ENCODE peak calls at places on chromosomes 16 and 17, in eight cellular contexts. I is H1, J is tibial nerve, W is HCT116, K is AG04450, P is colonic mucosa, T is psoas muscle, Q is heart right ventricle. Y is an unnamed sample. For H3K9me3, the result is how much of the 10 kb centered on the place peaks cover.

GRCh38 chr16:88327566-88328312 is 55.0 kb upstream of the ZNF469 start:
- DNase-seq in T (peak), K (no peak), J (no peak), W (no peak), I (no peak), Q (no peak), P (no peak), Y (no peak)

GRCh38 chr16:67206129-67206837 is 7.4 kb downstream of the ELMO3 start:
- DNase-seq in P (no peak), Q (no peak), J (no peak), T (no peak), I (no peak), W (no peak), K (no peak), Y (no peak)

GRCh38 chr17:63926164-63926563 is 6.0 kb downstream of the CD79B start:
- DNase-seq in P (no peak), J (no peak), K (no peak), W (no peak), T (no peak), I (no peak), Q (no peak), Y (no peak)

GRCh38 chr17:79836952-79837887 is 2.0 kb downstream of the CBX4 start:
- DNase-seq in W (peak), I (no peak), J (no peak), K (no peak), Q (peak), P (peak), T (peak), Y (peak)

GRCh38 chr16:88403794-88404581 is 21.2 kb downstream of the ZNF469 start:
- DNase-seq in J (no peak), W (no peak), I (no peak), Q (no peak), T (no peak), P (no peak), K (no peak), Y (no peak)

GRCh38 chr17:62637809-62638208 is 10.3 kb downstream of the MRC2 start:
- DNase-seq in I (no peak), P (no peak), W (peak), T (no peak), J (no peak), Q (no peak), K (no peak), Y (no peak)

GRCh38 chr17:14204084-14204483 is 32.6 kb downstream of the CDRT15 start:
- DNase-seq in I (no peak), W (no peak), Q (no peak), P (no peak), T (no peak), J (no peak), K (no peak), Y (no peak)

GRCh38 chr17:58306131-58306951 is 22.3 kb downstream of the TSPOAP1 start:
- DNase-seq in J (no peak), I (no peak), P (no peak), W (no peak), Q (no peak), K (no peak), T (no peak), Y (peak)

GRCh38 chr16:15502041-15502725 is 67.8 kb downstream of the BMERB1 start:
- DNase-seq in J (no peak), P (no peak), I (no peak), K (peak), T (no peak), W (peak), Q (no peak), Y (no peak)

GRCh38 chr17:49422714-49423113 is 8.0 kb upstream of the PHB1 start:
- DNase-seq in I (no peak), Q (no peak), K (no peak), T (no peak), W (no peak), P (no peak), J (no peak), Y (no peak)
- H3K9me3 ChIP-seq in I (under half), Q (under half), K (under half), T (under half), W (under half), P (under half), J (under half), Y (under half)

GRCh38 chr17:36082062-36082461 is 7.9 kb downstream of the CCL3 start:
- DNase-seq in K (no peak), T (no peak), W (no peak), J (no peak), P (no peak), I (no peak), Q (no peak), Y (no peak)
- H3K4me3 ChIP-seq in K (no peak), T (no peak), W (no peak), J (no peak), P (no peak), I (no peak), Q (no peak), Y (no peak)

GRCh38 chr17:13182450-13182849 is 164.6 kb upstream of the ELAC2 start:
- DNase-seq in J (no peak), T (no peak), K (no peak), I (no peak), Q (no peak), P (peak), W (no peak), Y (no peak)
- H3K9me3 ChIP-seq in J (under half), T (under half), K (under half), I (under half), Q (under half), P (under half), W (under half), Y (under half)

GRCh38 chr16:29898786-29899515 is 399 bp downstream of the SEZ6L2 start:
- DNase-seq in I (no peak), T (peak), W (no peak), Q (no peak), J (no peak), P (peak), K (no peak), Y (no peak)
- H3K4me3 ChIP-seq in I (peak), T (no peak), W (peak), Q (peak), J (no peak), P (peak), K (peak), Y (no peak)

DNA sequence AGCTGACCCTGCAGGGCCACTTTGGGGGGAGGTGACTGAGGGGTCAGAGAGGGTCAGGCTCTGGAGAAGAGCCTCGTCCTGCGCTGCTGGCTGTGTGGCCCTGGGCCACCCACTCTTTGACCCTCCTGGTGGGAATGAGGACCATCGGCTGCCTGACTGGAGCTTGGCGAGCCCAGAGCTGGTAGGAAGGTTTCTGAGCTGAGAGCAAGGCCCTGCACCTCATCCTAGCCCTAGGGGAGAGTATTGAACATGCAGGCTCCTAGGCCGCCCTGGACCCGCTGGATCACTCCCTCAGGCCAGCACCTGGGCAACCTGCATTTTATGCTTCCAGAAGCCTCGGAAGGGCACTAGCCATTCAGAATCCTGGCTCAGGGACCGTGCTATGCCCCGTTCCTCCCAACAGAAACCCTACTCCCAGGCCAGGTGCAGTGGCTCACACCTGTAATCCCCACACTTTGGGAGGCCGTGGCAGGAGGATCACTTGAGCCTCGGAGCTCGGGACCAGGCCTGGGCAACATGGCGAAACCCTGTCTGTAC is 14.5 kb downstream of the MAP2K3 start:
- DNase-seq in P (no peak), T (no peak), K (no peak), W (no peak), Q (no peak), I (no peak), J (no peak), Y (no peak)
- H3K9me3 ChIP-seq in P (under half), T (under half), K (half or more), W (under half), Q (under half), I (under half), J (under half), Y (under half)

GRCh38 chr16:89952551-89952950 is 4.0 kb downstream of the DEF8 start:
- DNase-seq in J (no peak), T (no peak), I (no peak), Q (no peak), P (no peak), K (no peak), W (no peak), Y (no peak)

GRCh38 chr16:89951509-89951908 is 3.0 kb downstream of the DEF8 start:
- DNase-seq in K (no peak), T (no peak), W (no peak), I (no peak), J (no peak), P (no peak), Q (no peak), Y (no peak)

GRCh38 chr16:89952049-89952448 is 3.5 kb downstream of the DEF8 start:
- DNase-seq in T (no peak), P (peak), Q (no peak), I (no peak), W (no peak), K (no peak), J (no peak), Y (no peak)

GRCh38 chr16:89949121-89949742 is 677 bp downstream of the DEF8 start:
- DNase-seq in I (no peak), Q (no peak), T (no peak), P (no peak), K (no peak), J (no peak), W (no peak), Y (no peak)

GRCh38 chr16:89949756-89950155 is 1.2 kb downstream of the DEF8 start:
- DNase-seq in Q (no peak), I (no peak), P (no peak), T (no peak), W (no peak), J (no peak), K (no peak), Y (no peak)
- H3K4me3 ChIP-seq in Q (peak), I (peak), P (peak), T (peak), W (peak), J (peak), K (peak), Y (no peak)

GRCh38 chr16:58043571-58044155 is 18.1 kb downstream of the MMP15 start:
- DNase-seq in W (no peak), J (no peak), Q (no peak), P (no peak), T (peak), I (no peak), K (no peak), Y (no peak)

GRCh38 chr16:58041628-58041955 is 16.0 kb downstream of the MMP15 start:
- DNase-seq in T (no peak), K (no peak), J (no peak), W (no peak), P (no peak), Q (no peak), I (no peak), Y (no peak)

GRCh38 chr16:58044266-58045019 is 18.9 kb downstream of the MMP15 start:
- DNase-seq in K (no peak), W (no peak), P (no peak), Q (no peak), T (peak), I (no peak), J (no peak), Y (no peak)

GRCh38 chr16:58042001-58042885 is 16.7 kb downstream of the MMP15 start:
- DNase-seq in Q (no peak), I (no peak), P (no peak), W (no peak), K (no peak), J (no peak), T (no peak), Y (no peak)

GRCh38 chr16:58042886-58043515 is 17.4 kb downstream of the MMP15 start:
- DNase-seq in J (no peak), K (no peak), P (no peak), T (no peak), I (no peak), W (no peak), Q (no peak), Y (no peak)
- H3K9me3 ChIP-seq in J (under half), K (under half), P (under half), T (under half), I (under half), W (under half), Q (under half), Y (under half)

GRCh38 chr16:24646646-24646995 is 82.8 kb upstream of the TNRC6A start:
- DNase-seq in P (no peak), I (no peak), J (no peak), W (no peak), T (no peak), Q (no peak), K (no peak), Y (no peak)

GRCh38 chr16:24653725-24654124 is 75.7 kb upstream of the TNRC6A start:
- DNase-seq in T (no peak), Q (no peak), P (no peak), I (no peak), W (no peak), K (no peak), J (no peak), Y (no peak)

GRCh38 chr16:24652803-24653202 is 76.6 kb upstream of the TNRC6A start:
- DNase-seq in P (no peak), J (no peak), T (no peak), Q (no peak), K (no peak), I (no peak), W (no peak), Y (no peak)

GRCh38 chr16:24652209-24652712 is 77.2 kb upstream of the TNRC6A start:
- DNase-seq in W (no peak), T (no peak), I (no peak), Q (no peak), P (no peak), K (no peak), J (no peak), Y (no peak)
- H3K4me3 ChIP-seq in W (no peak), T (no peak), I (no peak), Q (no peak), P (no peak), K (no peak), J (no peak), Y (no peak)

DNA sequence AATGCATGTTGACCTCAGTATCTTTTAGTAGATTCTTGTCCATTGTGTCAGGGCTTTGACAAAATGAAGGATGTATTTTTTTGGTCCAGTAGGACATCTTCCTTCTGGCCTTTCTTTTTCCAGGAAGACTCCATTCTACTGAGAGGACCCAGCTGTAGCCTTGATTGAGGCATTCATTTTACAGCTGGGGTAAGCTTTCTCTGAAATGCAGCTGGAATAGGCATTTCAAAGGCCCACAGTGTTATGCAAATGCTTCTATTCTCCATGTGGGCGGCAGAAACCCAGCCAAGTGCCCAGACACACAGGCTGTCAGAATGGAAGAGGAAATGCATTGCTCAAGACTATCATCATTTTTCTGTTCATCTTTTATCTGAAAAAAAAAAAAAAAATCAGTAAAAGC is 629.0 kb upstream of the CDH8 start:
- DNase-seq in W (no peak), I (peak), P (no peak), T (no peak), K (no peak), Q (no peak), J (no peak), Y (no peak)
- H3K9me3 ChIP-seq in W (under half), I (under half), P (under half), T (under half), K (under half), Q (under half), J (under half), Y (under half)

GRCh38 chr17:1641065-1641403 is 4.5 kb downstream of the SCARF1 start:
- DNase-seq in J (no peak), P (no peak), W (no peak), I (no peak), K (no peak), Q (no peak), T (no peak), Y (no peak)

GRCh38 chr17:1643999-1644492 is 1.5 kb downstream of the SCARF1 start:
- DNase-seq in Q (no peak), W (no peak), T (no peak), I (no peak), P (no peak), K (no peak), J (no peak), Y (peak)

GRCh38 chr17:1645207-1646171 is at the start of gene SCARF1:
- DNase-seq in W (no peak), J (no peak), K (no peak), P (no peak), I (no peak), T (peak), Q (peak), Y (no peak)

GRCh38 chr17:1644493-1645206 is 882 bp downstream of the SCARF1 start:
- DNase-seq in T (no peak), Q (peak), J (no peak), K (no peak), P (no peak), I (no peak), W (no peak), Y (no peak)

GRCh38 chr17:1643293-1643998 is 2.1 kb downstream of the SCARF1 start:
- DNase-seq in Q (no peak), W (peak), J (no peak), I (no peak), T (peak), P (peak), K (no peak), Y (peak)
- H3K4me3 ChIP-seq in Q (peak), W (peak), J (no peak), I (peak), T (peak), P (peak), K (peak), Y (peak)